ENCODE peak calls at places on chromosomes 6 and 20, in four cellular contexts. P, B, H and I are unnamed samples.

GRCh38 chr20:54122189-54122588 is 51.6 kb downstream of the CYP24A1 start:
- DNase-seq in P (peak; percentile 84), B (no peak), H (no peak), I (no peak)

GRCh38 chr6:31560697-31561058 is 11.4 kb upstream of the LTA start:
- DNase-seq in P (no peak), B (no peak), H (no peak), I (no peak)

GRCh38 chr6:97473979-97474378 is 191.0 kb upstream of the MMS22L start:
- DNase-seq in P (no peak), B (no peak), H (no peak), I (no peak)

GRCh38 chr6:74458536-74458935 is 747.3 kb downstream of the COL12A1 start:
- DNase-seq in P (no peak), B (no peak), H (no peak), I (no peak)

GRCh38 chr20:16599257-16599656 is 26.0 kb upstream of the KIF16B start:
- DNase-seq in P (no peak), B (no peak), H (no peak), I (no peak)

GRCh38 chr6:20644667-20645370 is 110.6 kb downstream of the CDKAL1 start:
- DNase-seq in P (no peak), B (no peak), H (no peak), I (no peak)

GRCh38 chr20:49482621-49483017 is at the start of gene KCNB1:
- DNase-seq in P (peak; percentile 52), B (peak; percentile 52), H (peak; percentile 76), I (peak; percentile 56)

GRCh38 chr20:37244572-37244957 is 17.0 kb downstream of the GHRH start:
- DNase-seq in P (no peak), B (no peak), H (no peak), I (no peak)

GRCh38 chr6:107144014-107144413 is 28.7 kb upstream of the BEND3 start:
- DNase-seq in P (no peak), B (no peak), H (no peak), I (no peak)

GRCh38 chr20:50885068-50885467 is 46.2 kb downstream of the ADNP start:
- DNase-seq in P (no peak), B (no peak), H (no peak), I (no peak)

GRCh38 chr6:135451617-135452190 is 45.8 kb downstream of the AHI1 start:
- DNase-seq in P (peak; percentile 68), B (no peak), H (no peak), I (no peak)

GRCh38 chr6:34240329-34241248 is 3.9 kb downstream of the HMGA1 start:
- DNase-seq in P (no peak), B (no peak), H (peak; percentile 50), I (no peak)

GRCh38 chr6:74785236-74785635 is 420.6 kb downstream of the COL12A1 start:
- DNase-seq in P (no peak), B (no peak), H (peak; percentile 4), I (no peak)

GRCh38 chr6:11350294-11350693 is 117.8 kb upstream of the NEDD9 start:
- DNase-seq in P (no peak), B (no peak), H (no peak), I (no peak)

GRCh38 chr6:56040875-56041274 is 165.5 kb upstream of the BMP5 start:
- DNase-seq in P (no peak), B (no peak), H (no peak), I (no peak)

GRCh38 chr20:36113566-36114247 is 40.8 kb upstream of the EPB41L1 start:
- DNase-seq in P (no peak), B (no peak), H (no peak), I (no peak)

GRCh38 chr6:43220439-43220951 is 8.8 kb downstream of the DNPH1 start:
- DNase-seq in P (no peak), B (no peak), H (peak; percentile 57), I (no peak)

GRCh38 chr20:22901921-22902320 is 133.2 kb upstream of the SSTR4 start:
- DNase-seq in P (no peak), B (no peak), H (no peak), I (no peak)

GRCh38 chr6:1424306-1424927 is 35.0 kb downstream of the FOXF2 start:
- DNase-seq in P (peak; percentile 83), B (no peak), H (no peak), I (peak; percentile 26)